ENCODE peak calls at places on chromosome 6, in six cellular contexts. L, F, V, Q, W and J are unnamed samples.

GRCh38 chr6:45428734-45429133 is 51.0 kb upstream of the SUPT3H start:
- DNase-seq in L (no peak), F (no peak), V (no peak), Q (no peak), W (no peak), J (no peak)

GRCh38 chr6:139530551-139530950 is 156.1 kb upstream of the CITED2 start:
- DNase-seq in L (no peak), F (no peak), V (no peak), Q (no peak), W (no peak), J (no peak)

GRCh38 chr6:13766201-13766634 is 48.1 kb downstream of the MCUR1 start:
- DNase-seq in L (peak; percentile 52), F (no peak), V (no peak), Q (no peak), W (no peak), J (no peak)

GRCh38 chr6:30091577-30092381 is 16.2 kb upstream of the RNF39 start:
- DNase-seq in L (peak; percentile 74), F (peak; percentile 56), V (no peak), Q (no peak), W (no peak), J (no peak)

GRCh38 chr6:106973018-106973840 is 1.3 kb downstream of the CD24 start:
- DNase-seq in L (no peak), F (no peak), V (peak; percentile 47), Q (no peak), W (peak; percentile 83), J (no peak)

GRCh38 chr6:87407896-87408720 is at the start of gene CFAP206:
- DNase-seq in L (peak; percentile 77), F (peak; percentile 48), V (peak; percentile 84), Q (peak; percentile 85), W (peak; percentile 89), J (peak; percentile 75)

GRCh38 chr6:96460052-96460700 is 61.4 kb upstream of the UFL1 start:
- DNase-seq in L (no peak), F (no peak), V (no peak), Q (no peak), W (no peak), J (no peak)

GRCh38 chr6:122654016-122654415 is 43.8 kb downstream of the PKIB start:
- DNase-seq in L (peak; percentile 74), F (no peak), V (no peak), Q (no peak), W (no peak), J (no peak)

GRCh38 chr6:121770943-121771342 is 335.5 kb downstream of the GJA1 start:
- DNase-seq in L (no peak), F (no peak), V (no peak), Q (no peak), W (no peak), J (no peak)

GRCh38 chr6:47238456-47238995 is 71.2 kb downstream of the TNFRSF21 start:
- DNase-seq in L (peak; percentile 87), F (no peak), V (no peak), Q (no peak), W (no peak), J (no peak)

GRCh38 chr6:14682821-14683220 is 563.0 kb upstream of the JARID2 start:
- DNase-seq in L (peak; percentile 64), F (no peak), V (no peak), Q (no peak), W (no peak), J (no peak)

GRCh38 chr6:109449064-109449788 is 6.3 kb downstream of the MICAL1 start:
- DNase-seq in L (no peak), F (no peak), V (peak; percentile 40), Q (no peak), W (no peak), J (no peak)

GRCh38 chr6:28353356-28353755 is 3.6 kb downstream of the ZKSCAN3 start:
- DNase-seq in L (no peak), F (no peak), V (no peak), Q (no peak), W (no peak), J (no peak)

GRCh38 chr6:11730645-11731044 is 48.0 kb downstream of the ADTRP start:
- DNase-seq in L (no peak), F (no peak), V (no peak), Q (no peak), W (no peak), J (no peak)

GRCh38 chr6:70381436-70381786 is 31.9 kb upstream of the FAM135A start:
- DNase-seq in L (no peak), F (no peak), V (no peak), Q (no peak), W (no peak), J (no peak)

GRCh38 chr6:134935076-134935475 is 14.8 kb downstream of the ALDH8A1 start:
- DNase-seq in L (peak; percentile 64), F (no peak), V (no peak), Q (no peak), W (no peak), J (no peak)

GRCh38 chr6:131949909-131950766 is 1.0 kb downstream of the CCN2 start:
- DNase-seq in L (peak; percentile 96), F (peak; percentile 81), V (peak; percentile 92), Q (no peak), W (peak; percentile 81), J (peak; percentile 68)

GRCh38 chr6:144585217-144585814 is 300.2 kb downstream of the UTRN start:
- DNase-seq in L (no peak), F (no peak), V (no peak), Q (no peak), W (no peak), J (no peak)

GRCh38 chr6:152173321-152173720 is 365.8 kb downstream of the ESR1 start:
- DNase-seq in L (no peak), F (no peak), V (no peak), Q (no peak), W (no peak), J (no peak)

GRCh38 chr6:357261-357790 is 34.2 kb upstream of the IRF4 start:
- DNase-seq in L (no peak), F (no peak), V (no peak), Q (no peak), W (no peak), J (no peak)

GRCh38 chr6:163501022-163501421 is 86.5 kb downstream of the QKI start:
- DNase-seq in L (no peak), F (no peak), V (no peak), Q (no peak), W (no peak), J (no peak)